ENCODE peak calls at places on chromosomes 16 and 17, in five cellular contexts. S is ELF-1; M is activated T-helper 2 cell treated with anti-CD3 and anti-CD28 coated beads, Interferon-gamma antibody, Interleukin-2, Interleukin-4, amounts not matched to agents 10 μg/mL and 5 μg/mL and 100 μg/mL, durations not matched to agents 14 hours and 24 hours and 36 hours; H is T-cell; Y is heart right ventricle. O is an unnamed sample.

GRCh38 chr17:50513501-50513900 is 5.3 kb downstream of the MYCBPAP start:
- DNase-seq in S (no peak), M (no peak), H (no peak), Y (no peak), O (no peak)

GRCh38 chr17:42950044-42950783 is 14.0 kb downstream of the AARSD1 start:
- DNase-seq in S (no peak), M (no peak), H (no peak), Y (no peak), O (no peak)

GRCh38 chr16:70749006-70749678 is 51.8 kb downstream of the VAC14 start:
- DNase-seq in S (no peak), M (no peak), H (no peak), Y (no peak), O (no peak)

GRCh38 chr16:58578642-58579041 is 51.0 kb downstream of the CNOT1 start:
- DNase-seq in S (no peak), M (no peak), H (no peak), Y (no peak), O (no peak)

GRCh38 chr17:27760069-27760885 is 40.1 kb downstream of the NOS2 start:
- DNase-seq in S (peak; percentile 85), M (peak; percentile 58), H (peak; percentile 53), Y (peak; percentile 58), O (peak; percentile 40)

GRCh38 chr16:17839272-17839671 is 368.5 kb upstream of the XYLT1 start:
- DNase-seq in S (no peak), M (no peak), H (no peak), Y (no peak), O (no peak)

GRCh38 chr17:27654654-27655524 is 23.9 kb downstream of the LGALS9 start:
- DNase-seq in S (peak; percentile 96), M (peak; percentile 52), H (peak; percentile 47), Y (peak; percentile 54), O (peak; percentile 37)

GRCh38 chr17:57524790-57525543 is 220.1 kb downstream of the CCDC182 start:
- DNase-seq in S (no peak), M (no peak), H (no peak), Y (no peak), O (no peak)

GRCh38 chr17:69597898-69598692 is 183.6 kb downstream of the MAP2K6 start:
- DNase-seq in S (no peak), M (no peak), H (no peak), Y (no peak), O (no peak)

GRCh38 chr16:50604610-50605009 is 56.4 kb downstream of the NKD1 start:
- DNase-seq in S (no peak), M (no peak), H (no peak), Y (no peak), O (no peak)

GRCh38 chr16:88035292-88035691 is 84.1 kb downstream of the BANP start:
- DNase-seq in S (no peak), M (no peak), H (no peak), Y (no peak), O (no peak)

GRCh38 chr17:3916013-3916696 is at the start of gene P2RX1:
- DNase-seq in S (no peak), M (peak; percentile 40), H (peak; percentile 35), Y (no peak), O (peak; percentile 44)

GRCh38 chr17:8173056-8173870 is 2.9 kb downstream of the TMEM107 start:
- DNase-seq in S (peak; percentile 93), M (peak; percentile 79), H (peak; percentile 77), Y (peak; percentile 88), O (peak; percentile 60)

GRCh38 chr16:49546735-49547134 is 173.1 kb downstream of the C16orf78 start:
- DNase-seq in S (no peak), M (no peak), H (no peak), Y (no peak), O (no peak)

GRCh38 chr17:1108810-1109605 is 70.8 kb downstream of the ABR start:
- DNase-seq in S (no peak), M (peak; percentile 71), H (peak; percentile 58), Y (peak; percentile 68), O (peak; percentile 77)

GRCh38 chr17:62653831-62654829 is 26.7 kb downstream of the MRC2 start:
- DNase-seq in S (peak; percentile 79), M (no peak), H (no peak), Y (peak; percentile 76), O (no peak)

GRCh38 chr17:16911141-16911937 is 60.6 kb downstream of the TNFRSF13B start:
- DNase-seq in S (no peak), M (no peak), H (no peak), Y (peak; percentile 49), O (no peak)

GRCh38 chr17:64074704-64075484 is 54.5 kb upstream of the ICAM2 start:
- DNase-seq in S (no peak), M (no peak), H (no peak), Y (no peak), O (no peak)

GRCh38 chr17:35577826-35578194 is 561 bp downstream of the PEX12 start:
- DNase-seq in S (no peak), M (no peak), H (no peak), Y (no peak), O (no peak)

GRCh38 chr16:51147776-51148673 is 3.0 kb downstream of the SALL1 start:
- DNase-seq in S (no peak), M (no peak), H (no peak), Y (no peak), O (no peak)

GRCh38 chr17:76710863-76711611 is at the start of gene MXRA7:
- DNase-seq in S (peak; percentile 59), M (peak; percentile 38), H (peak; percentile 40), Y (peak; percentile 82), O (peak; percentile 44)

GRCh38 chr17:40646791-40647548 is 648 bp downstream of the SMARCE1 start:
- DNase-seq in S (peak; percentile 70), M (no peak), H (no peak), Y (no peak), O (no peak)

GRCh38 chr17:7263071-7263800 is 958 bp upstream of the CLDN7 start:
- DNase-seq in S (peak; percentile 89), M (no peak), H (no peak), Y (no peak), O (no peak)